ENCODE peak calls at places on chromosome 15, in eight cellular contexts. F, D, E, L, U, B, X and V are unnamed samples.

GRCh38 chr15:72117448-72117697 is 577 bp downstream of the MYO9A start:
- DNase-seq in D (peak; percentile 43), F (peak; percentile 82), U (peak; percentile 85), E (peak; percentile 65), L (peak; percentile 69), X (peak; percentile 84), B (no peak), V (peak; percentile 67)

GRCh38 chr15:100902436-100903190 is 16.5 kb upstream of the LRRK1 start:
- DNase-seq in E (no peak), U (peak; percentile 84), X (no peak), B (no peak), F (no peak), D (peak; percentile 69), L (no peak), V (no peak)

GRCh38 chr15:99984491-99985243 is 251.4 kb upstream of the LYSMD4 start:
- DNase-seq in D (no peak), B (no peak), X (no peak), L (no peak), E (no peak), F (no peak), U (no peak), V (no peak)

GRCh38 chr15:39631357-39631756 is 50.5 kb downstream of the THBS1 start:
- DNase-seq in B (peak; percentile 33), E (no peak), L (no peak), D (no peak), F (no peak), X (no peak), U (no peak), V (no peak)

GRCh38 chr15:69342460-69343076 is 43.9 kb downstream of the PAQR5 start:
- DNase-seq in X (no peak), U (no peak), E (no peak), F (no peak), B (no peak), L (no peak), D (no peak), V (no peak)

GRCh38 chr15:66748320-66748779 is 46.3 kb downstream of the SMAD6 start:
- DNase-seq in F (no peak), U (no peak), X (no peak), D (peak; percentile 45), B (no peak), E (no peak), L (no peak), V (no peak)

GRCh38 chr15:60844431-60845174 is 365.7 kb upstream of the ICE2 start:
- DNase-seq in X (peak; percentile 80), D (no peak), U (no peak), F (peak; percentile 46), E (peak; percentile 61), B (peak; percentile 41), L (no peak), V (peak; percentile 63)

GRCh38 chr15:57784081-57784488 is 77.6 kb downstream of the POLR2M start:
- DNase-seq in L (no peak), E (no peak), D (no peak), F (no peak), B (no peak), X (no peak), U (no peak), V (no peak)

GRCh38 chr15:52283281-52283680 is 12.3 kb downstream of the MYO5C start:
- DNase-seq in X (no peak), L (no peak), B (no peak), U (no peak), E (no peak), D (no peak), F (no peak), V (no peak)

GRCh38 chr15:40050788-40051615 is 12.0 kb upstream of the SRP14 start:
- DNase-seq in U (peak; percentile 40), E (no peak), L (no peak), D (no peak), B (no peak), F (no peak), X (peak; percentile 30), V (peak; percentile 6)

GRCh38 chr15:101266034-101266433 is 11.3 kb downstream of the SELENOS start:
- DNase-seq in E (no peak), X (no peak), D (no peak), U (no peak), F (no peak), L (no peak), B (no peak), V (no peak)

GRCh38 chr15:84734794-84735479 is 13.5 kb upstream of the ZNF592 start:
- DNase-seq in D (no peak), E (peak; percentile 67), B (peak; percentile 61), X (peak; percentile 73), L (peak; percentile 88), F (peak; percentile 71), U (peak; percentile 73), V (peak; percentile 72)

GRCh38 chr15:47937834-47938233 is 183.0 kb upstream of the SLC24A5 start:
- DNase-seq in X (no peak), E (no peak), D (no peak), F (no peak), L (no peak), B (no peak), U (no peak), V (no peak)

GRCh38 chr15:98277602-98278001 is 317.1 kb downstream of the ARRDC4 start:
- DNase-seq in B (no peak), D (no peak), U (no peak), X (no peak), F (no peak), L (no peak), E (no peak), V (no peak)

GRCh38 chr15:90400005-90400758 is 12.1 kb downstream of the IQGAP1 start:
- DNase-seq in X (no peak), L (no peak), E (no peak), B (no peak), F (no peak), U (no peak), D (no peak), V (no peak)

GRCh38 chr15:33029247-33029646 is 165.3 kb downstream of the FMN1 start:
- DNase-seq in E (no peak), X (no peak), F (no peak), B (no peak), U (no peak), D (no peak), L (no peak), V (no peak)

GRCh38 chr15:45603881-45604280 is 16.7 kb downstream of the BLOC1S6 start:
- DNase-seq in U (no peak), B (no peak), L (no peak), D (no peak), E (no peak), X (no peak), F (no peak), V (no peak)

GRCh38 chr15:39404767-39405173 is 176.1 kb upstream of the THBS1 start:
- DNase-seq in B (no peak), U (no peak), E (no peak), L (no peak), F (no peak), D (peak; percentile 85), X (no peak), V (no peak)

GRCh38 chr15:78092111-78093041 is at the start of gene SH2D7:
- DNase-seq in D (no peak), F (no peak), E (no peak), X (no peak), B (no peak), L (no peak), U (no peak), V (no peak)